ENCODE peak calls at places on chromosomes 5 and 9, in five cellular contexts. K is stomach, Z is H1, W is NCI-H146, L is BE2C. H is an unnamed sample.

GRCh38 chr5:88769165-88769564 is 113.8 kb downstream of the MEF2C start:
- DNase-seq in K (no peak), Z (no peak), W (no peak), L (no peak), H (no peak)

GRCh38 chr9:128218172-128218517 is 15.0 kb downstream of the DNM1 start:
- DNase-seq in K (no peak), Z (no peak), W (no peak), L (no peak), H (no peak)

GRCh38 chr9:107905313-107906027 is 415.9 kb upstream of the KLF4 start:
- DNase-seq in K (no peak), Z (no peak), W (peak; percentile 57), L (no peak), H (no peak)

GRCh38 chr5:138911441-138911840 is 36.3 kb upstream of the LRRTM2 start:
- DNase-seq in K (no peak), Z (no peak), W (no peak), L (no peak), H (no peak)

GRCh38 chr5:2752059-2752874 is 790 bp upstream of the IRX2 start:
- DNase-seq in K (peak; percentile 60), Z (peak; percentile 67), W (no peak), L (no peak), H (peak; percentile 65)

GRCh38 chr5:43729846-43730478 is 127.0 kb downstream of the NNT start:
- DNase-seq in K (no peak), Z (no peak), W (peak; percentile 10), L (no peak), H (no peak)

GRCh38 chr5:113042491-113043243 is 66.1 kb downstream of the DCP2 start:
- DNase-seq in K (no peak), Z (no peak), W (no peak), L (no peak), H (no peak)

GRCh38 chr5:111083323-111083722 is 8.8 kb upstream of the WDR36 start:
- DNase-seq in K (no peak), Z (no peak), W (peak; percentile 50), L (no peak), H (no peak)

GRCh38 chr5:173920866-173921265 is 32.7 kb downstream of the CPEB4 start:
- DNase-seq in K (no peak), Z (no peak), W (no peak), L (no peak), H (no peak)